ENCODE peak calls at places on chromosomes 12 and 14, in six cellular contexts. One of them, this sample, is unnamed.
A peak's percentile ranks its signal among the peaks of the same experiment; 100 is the strongest.

GRCh38 chr12:93514853-93515252 is 47.5 kb downstream of the MRPL42 start:
- DNase-seq in AG04450: peak; percentile 41
- DNase-seq in GM10248: no peak
- DNase-seq in NB4: no peak
- DNase-seq in GM13977: no peak
- DNase-seq in CD8-positive, alpha-beta T cell: no peak
- DNase-seq in this sample: no peak

GRCh38 chr14:96309907-96310330 is 53.2 kb downstream of the ATG2B start:
- DNase-seq in CD8-positive, alpha-beta T cell: no peak
- DNase-seq in NB4: no peak
- DNase-seq in AG04450: no peak
- DNase-seq in GM10248: no peak
- DNase-seq in GM13977: no peak
- DNase-seq in this sample: no peak

GRCh38 chr12:46494424-46494823 is 121.9 kb upstream of the SLC38A2 start:
- DNase-seq in CD8-positive, alpha-beta T cell: no peak
- DNase-seq in NB4: no peak
- DNase-seq in GM10248: no peak
- DNase-seq in GM13977: no peak
- DNase-seq in AG04450: peak; percentile 67
- DNase-seq in this sample: no peak

GRCh38 chr14:94392510-94392935 is 4.1 kb upstream of the SERPINA1 start:
- DNase-seq in AG04450: no peak
- DNase-seq in CD8-positive, alpha-beta T cell: no peak
- DNase-seq in NB4: peak; percentile 95
- DNase-seq in GM10248: peak; percentile 35
- DNase-seq in GM13977: no peak
- DNase-seq in this sample: no peak

GRCh38 chr12:59383426-59383822 is 212.4 kb upstream of the SLC16A7 start:
- DNase-seq in CD8-positive, alpha-beta T cell: no peak
- DNase-seq in NB4: no peak
- DNase-seq in GM13977: no peak
- DNase-seq in AG04450: peak; percentile 49
- DNase-seq in GM10248: no peak
- DNase-seq in this sample: no peak

GRCh38 chr14:50335389-50335788 is 23.3 kb downstream of the DMAC2L start:
- DNase-seq in GM13977: no peak
- DNase-seq in NB4: no peak
- DNase-seq in CD8-positive, alpha-beta T cell: no peak
- DNase-seq in AG04450: no peak
- DNase-seq in GM10248: no peak
- DNase-seq in this sample: peak; percentile 27

GRCh38 chr14:104749111-104749649 is 3.8 kb upstream of the SIVA1 start:
- DNase-seq in GM10248: no peak
- DNase-seq in AG04450: no peak
- DNase-seq in GM13977: no peak
- DNase-seq in CD8-positive, alpha-beta T cell: no peak
- DNase-seq in NB4: no peak
- DNase-seq in this sample: no peak

GRCh38 chr14:60756847-60757246 is 22.3 kb downstream of the MNAT1 start:
- DNase-seq in AG04450: no peak
- DNase-seq in GM13977: no peak
- DNase-seq in CD8-positive, alpha-beta T cell: no peak
- DNase-seq in GM10248: no peak
- DNase-seq in NB4: no peak
- DNase-seq in this sample: no peak

GRCh38 chr12:52824741-52825410 is 9.2 kb downstream of the KRT79 start:
- DNase-seq in CD8-positive, alpha-beta T cell: no peak
- DNase-seq in NB4: no peak
- DNase-seq in GM10248: no peak
- DNase-seq in AG04450: no peak
- DNase-seq in GM13977: no peak
- DNase-seq in this sample: no peak

GRCh38 chr14:44170554-44170953 is 336.5 kb downstream of the FSCB start:
- DNase-seq in CD8-positive, alpha-beta T cell: no peak
- DNase-seq in GM13977: no peak
- DNase-seq in GM10248: no peak
- DNase-seq in NB4: no peak
- DNase-seq in AG04450: no peak
- DNase-seq in this sample: no peak

GRCh38 chr12:102682698-102683289 is 202.4 kb upstream of the IGF1 start:
- DNase-seq in GM13977: no peak
- DNase-seq in AG04450: no peak
- DNase-seq in NB4: no peak
- DNase-seq in GM10248: no peak
- DNase-seq in CD8-positive, alpha-beta T cell: no peak
- DNase-seq in this sample: no peak

GRCh38 chr14:30621354-30621953 is 665 bp upstream of the SCFD1 start:
- DNase-seq in GM13977: no peak
- DNase-seq in NB4: peak; percentile 48
- DNase-seq in CD8-positive, alpha-beta T cell: no peak
- DNase-seq in AG04450: no peak
- DNase-seq in GM10248: no peak
- DNase-seq in this sample: no peak

GRCh38 chr14:98008381-98009113 is 1211.4 kb downstream of the VRK1 start:
- DNase-seq in CD8-positive, alpha-beta T cell: no peak
- DNase-seq in GM10248: no peak
- DNase-seq in NB4: no peak
- DNase-seq in AG04450: no peak
- DNase-seq in GM13977: no peak
- DNase-seq in this sample: no peak

GRCh38 chr14:53306267-53306721 is 153.2 kb upstream of the DDHD1 start:
- DNase-seq in NB4: peak; percentile 52
- DNase-seq in AG04450: peak; percentile 42
- DNase-seq in CD8-positive, alpha-beta T cell: no peak
- DNase-seq in GM13977: peak; percentile 23
- DNase-seq in GM10248: peak; percentile 38
- DNase-seq in this sample: peak; percentile 66
- TF ChIP-seq CTCF in NB4: peak; percentile 62
- TF ChIP-seq CTCF in AG04450: peak; percentile 79
- TF ChIP-seq CTCF in CD8-positive, alpha-beta T cell: peak; percentile 62
- TF ChIP-seq CTCF in GM13977: peak; percentile 76
- TF ChIP-seq CTCF in GM10248: peak; percentile 55
- TF ChIP-seq CTCF in this sample: peak; percentile 84

GRCh38 chr12:111445311-111446043 is 39.8 kb downstream of the SH2B3 start:
- DNase-seq in AG04450: no peak
- DNase-seq in GM10248: no peak
- DNase-seq in CD8-positive, alpha-beta T cell: no peak
- DNase-seq in NB4: no peak
- DNase-seq in GM13977: no peak
- DNase-seq in this sample: no peak

GRCh38 chr12:111444314-111444705 is 38.6 kb downstream of the SH2B3 start:
- DNase-seq in CD8-positive, alpha-beta T cell: no peak
- DNase-seq in GM10248: peak; percentile 58
- DNase-seq in AG04450: no peak
- DNase-seq in NB4: peak; percentile 62
- DNase-seq in GM13977: peak; percentile 56
- DNase-seq in this sample: no peak

GRCh38 chr12:111443586-111443985 is 37.9 kb downstream of the SH2B3 start:
- DNase-seq in AG04450: no peak
- DNase-seq in GM13977: no peak
- DNase-seq in GM10248: no peak
- DNase-seq in CD8-positive, alpha-beta T cell: no peak
- DNase-seq in NB4: peak; percentile 78
- DNase-seq in this sample: no peak

GRCh38 chr12:111446044-111446581 is 40.4 kb downstream of the SH2B3 start:
- DNase-seq in GM10248: no peak
- DNase-seq in GM13977: no peak
- DNase-seq in AG04450: peak; percentile 30
- DNase-seq in CD8-positive, alpha-beta T cell: no peak
- DNase-seq in NB4: peak; percentile 8
- DNase-seq in this sample: no peak

GRCh38 chr12:111444706-111445310 is 39.1 kb downstream of the SH2B3 start:
- DNase-seq in NB4: peak; percentile 83
- DNase-seq in AG04450: no peak
- DNase-seq in GM13977: peak; percentile 89
- DNase-seq in CD8-positive, alpha-beta T cell: peak; percentile 62
- DNase-seq in GM10248: peak; percentile 91
- DNase-seq in this sample: no peak
- TF ChIP-seq CTCF in NB4: no peak
- TF ChIP-seq CTCF in AG04450: no peak
- TF ChIP-seq CTCF in GM13977: no peak
- TF ChIP-seq CTCF in CD8-positive, alpha-beta T cell: no peak
- TF ChIP-seq CTCF in GM10248: no peak
- TF ChIP-seq CTCF in this sample: no peak

GRCh38 chr12:97944576-97944975 is 482.0 kb downstream of the RMST start:
- DNase-seq in GM10248: no peak
- DNase-seq in AG04450: no peak
- DNase-seq in GM13977: no peak
- DNase-seq in CD8-positive, alpha-beta T cell: no peak
- DNase-seq in NB4: no peak
- DNase-seq in this sample: no peak

GRCh38 chr12:97940629-97941028 is 478.0 kb downstream of the RMST start:
- DNase-seq in AG04450: no peak
- DNase-seq in GM13977: no peak
- DNase-seq in GM10248: no peak
- DNase-seq in NB4: no peak
- DNase-seq in CD8-positive, alpha-beta T cell: no peak
- DNase-seq in this sample: no peak

GRCh38 chr12:97941686-97942354 is 479.2 kb downstream of the RMST start:
- DNase-seq in GM10248: no peak
- DNase-seq in AG04450: no peak
- DNase-seq in CD8-positive, alpha-beta T cell: no peak
- DNase-seq in NB4: no peak
- DNase-seq in GM13977: no peak
- DNase-seq in this sample: no peak

GRCh38 chr12:97940105-97940504 is 477.5 kb downstream of the RMST start:
- DNase-seq in GM10248: no peak
- DNase-seq in CD8-positive, alpha-beta T cell: no peak
- DNase-seq in NB4: no peak
- DNase-seq in GM13977: no peak
- DNase-seq in AG04450: no peak
- DNase-seq in this sample: no peak

DNA sequence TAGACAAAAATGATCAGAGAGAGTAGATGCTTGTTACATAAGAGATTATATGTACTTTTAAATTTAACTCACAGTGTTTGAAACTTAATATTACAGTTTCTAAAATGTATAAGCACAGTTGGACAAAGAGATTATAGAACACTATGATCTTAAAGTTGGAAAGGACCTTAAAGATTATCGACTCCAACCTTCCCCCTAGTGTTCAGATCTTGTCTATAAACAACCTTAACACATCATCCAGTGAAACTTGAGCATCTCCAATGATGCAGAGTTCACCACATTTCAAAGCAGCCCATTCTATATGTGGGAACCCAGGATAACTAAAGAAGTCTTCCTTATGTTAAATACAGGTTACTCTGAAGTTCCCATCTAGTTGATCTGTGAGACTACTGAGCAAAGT is 480.8 kb downstream of the RMST start:
- DNase-seq in NB4: peak; percentile 8
- DNase-seq in AG04450: no peak
- DNase-seq in GM10248: no peak
- DNase-seq in CD8-positive, alpha-beta T cell: no peak
- DNase-seq in GM13977: no peak
- DNase-seq in this sample: no peak
- TF ChIP-seq CTCF in NB4: no peak
- TF ChIP-seq CTCF in AG04450: no peak
- TF ChIP-seq CTCF in GM10248: no peak
- TF ChIP-seq CTCF in CD8-positive, alpha-beta T cell: no peak
- TF ChIP-seq CTCF in GM13977: no peak
- TF ChIP-seq CTCF in this sample: no peak

DNA sequence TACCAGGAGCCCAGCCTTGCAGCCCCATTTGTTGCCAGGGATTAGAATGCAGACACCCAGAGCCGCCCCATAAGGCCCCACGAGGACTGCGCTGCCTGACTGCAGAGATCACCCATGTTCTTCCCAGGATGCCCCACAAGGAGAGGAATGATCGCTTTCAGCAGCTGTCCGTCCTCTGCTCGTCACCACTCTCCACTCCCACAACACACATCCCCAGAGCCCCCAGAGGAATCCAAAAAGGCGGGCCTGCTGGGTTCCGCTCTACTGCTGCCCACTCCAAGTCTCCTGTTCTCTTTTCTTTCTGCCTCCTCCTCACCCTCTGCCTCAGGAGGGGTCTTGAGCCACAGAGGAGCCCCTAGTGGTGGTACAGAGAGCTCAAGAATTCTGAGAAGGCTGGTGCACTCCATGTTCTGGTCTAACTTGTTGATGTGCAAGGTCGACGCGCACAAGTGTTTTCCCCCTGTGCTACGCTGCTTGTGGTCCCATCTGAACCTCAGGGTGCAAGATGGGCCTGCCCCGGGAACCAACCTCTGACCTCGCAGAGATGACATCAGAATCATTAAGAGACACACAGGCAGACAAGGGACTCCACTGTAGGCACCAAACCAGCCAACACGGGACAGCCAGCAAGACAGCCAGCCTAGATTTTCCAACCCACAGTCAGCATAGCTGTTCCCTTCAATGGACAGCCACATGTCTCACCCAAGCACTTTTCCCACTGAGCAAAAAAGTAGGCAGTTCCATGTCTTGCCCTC is 30.0 kb downstream of the PXN start:
- DNase-seq in CD8-positive, alpha-beta T cell: no peak
- DNase-seq in AG04450: no peak
- DNase-seq in GM13977: no peak
- DNase-seq in NB4: no peak
- DNase-seq in GM10248: no peak
- DNase-seq in this sample: peak; percentile 43
- TF ChIP-seq CTCF in CD8-positive, alpha-beta T cell: no peak
- TF ChIP-seq CTCF in AG04450: peak; percentile 51
- TF ChIP-seq CTCF in GM13977: peak; percentile 1
- TF ChIP-seq CTCF in NB4: peak; percentile 62
- TF ChIP-seq CTCF in GM10248: no peak
- TF ChIP-seq CTCF in this sample: peak; percentile 51